ENCODE peak calls at places on chromosome 20, in ten cellular contexts. U, Q, F, Z, B, N, T, H, M and S are unnamed samples.

GRCh38 chr20:64068381-64069208 is 5.6 kb downstream of the TCEA2 start:
- DNase-seq in U (no peak), Q (no peak), F (no peak), Z (no peak), B (no peak), N (no peak), T (no peak), H (no peak), M (no peak), S (no peak)

GRCh38 chr20:1982666-1983065 is 11.2 kb downstream of the PDYN start:
- DNase-seq in U (no peak), Q (no peak), F (no peak), Z (no peak), B (no peak), N (no peak), T (no peak), H (no peak), M (no peak), S (no peak)

GRCh38 chr20:24746351-24746685 is 202.8 kb upstream of the CST7 start:
- DNase-seq in U (no peak), Q (no peak), F (no peak), Z (no peak), B (peak), N (peak), T (peak), H (peak), M (peak), S (peak)

GRCh38 chr20:17925300-17925939 is 43.2 kb downstream of the SNX5 start:
- DNase-seq in U (no peak), Q (peak), F (no peak), Z (no peak), B (no peak), N (peak), T (peak), H (peak), M (no peak), S (no peak)

GRCh38 chr20:59559024-59559817 is 45.1 kb upstream of the PHACTR3 start:
- DNase-seq in U (no peak), Q (no peak), F (no peak), Z (no peak), B (no peak), N (no peak), T (no peak), H (no peak), M (peak), S (no peak)

GRCh38 chr20:9051508-9051907 is 17.4 kb upstream of the PLCB4 start:
- DNase-seq in U (no peak), Q (no peak), F (no peak), Z (no peak), B (peak), N (no peak), T (no peak), H (no peak), M (no peak), S (peak)

GRCh38 chr20:23349338-23350006 is 1.1 kb upstream of the NXT1 start:
- DNase-seq in U (no peak), Q (no peak), F (no peak), Z (no peak), B (no peak), N (peak), T (peak), H (no peak), M (no peak), S (no peak)

GRCh38 chr20:21031666-21032065 is 74.5 kb downstream of the LINC00237 start:
- DNase-seq in U (no peak), Q (no peak), F (no peak), Z (no peak), B (no peak), N (no peak), T (no peak), H (no peak), M (no peak), S (no peak)

GRCh38 chr20:41218466-41218865 is 81.1 kb downstream of the PLCG1 start:
- DNase-seq in U (no peak), Q (no peak), F (no peak), Z (no peak), B (no peak), N (no peak), T (no peak), H (no peak), M (no peak), S (no peak)

GRCh38 chr20:62839261-62839660 is 22.4 kb downstream of the TCFL5 start:
- DNase-seq in U (no peak), Q (no peak), F (no peak), Z (no peak), B (no peak), N (no peak), T (no peak), H (no peak), M (no peak), S (no peak)

GRCh38 chr20:19986419-19986818 is 30.7 kb upstream of the NAA20 start:
- DNase-seq in U (no peak), Q (no peak), F (no peak), Z (no peak), B (peak), N (no peak), T (no peak), H (no peak), M (no peak), S (no peak)

GRCh38 chr20:15799871-15800270 is 773.4 kb downstream of the KIF16B start:
- DNase-seq in U (no peak), Q (no peak), F (no peak), Z (no peak), B (no peak), N (no peak), T (no peak), H (no peak), M (no peak), S (no peak)

GRCh38 chr20:10594286-10594868 is 79.4 kb downstream of the JAG1 start:
- DNase-seq in U (no peak), Q (no peak), F (no peak), Z (no peak), B (no peak), N (no peak), T (no peak), H (no peak), M (no peak), S (no peak)

GRCh38 chr20:14477125-14477524 is 139.7 kb upstream of the FLRT3 start:
- DNase-seq in U (no peak), Q (no peak), F (no peak), Z (no peak), B (peak), N (no peak), T (no peak), H (no peak), M (no peak), S (no peak)

GRCh38 chr20:51313275-51313898 is 229.1 kb downstream of the NFATC2 start:
- DNase-seq in U (no peak), Q (no peak), F (no peak), Z (no peak), B (no peak), N (no peak), T (no peak), H (no peak), M (no peak), S (no peak)

GRCh38 chr20:56417402-56417801 is 5.3 kb downstream of the CASS4 start:
- DNase-seq in U (no peak), Q (no peak), F (no peak), Z (no peak), B (no peak), N (no peak), T (no peak), H (no peak), M (peak), S (no peak)

GRCh38 chr20:56412949-56413348 is 889 bp downstream of the CASS4 start:
- DNase-seq in U (no peak), Q (no peak), F (no peak), Z (no peak), B (no peak), N (no peak), T (no peak), H (no peak), M (no peak), S (no peak)

GRCh38 chr20:56417911-56418310 is 5.9 kb downstream of the CASS4 start:
- DNase-seq in U (no peak), Q (no peak), F (no peak), Z (no peak), B (no peak), N (no peak), T (no peak), H (no peak), M (no peak), S (peak)

GRCh38 chr20:56412473-56412790 is 372 bp downstream of the CASS4 start:
- DNase-seq in U (no peak), Q (no peak), F (no peak), Z (no peak), B (no peak), N (no peak), T (no peak), H (no peak), M (no peak), S (no peak)

DNA sequence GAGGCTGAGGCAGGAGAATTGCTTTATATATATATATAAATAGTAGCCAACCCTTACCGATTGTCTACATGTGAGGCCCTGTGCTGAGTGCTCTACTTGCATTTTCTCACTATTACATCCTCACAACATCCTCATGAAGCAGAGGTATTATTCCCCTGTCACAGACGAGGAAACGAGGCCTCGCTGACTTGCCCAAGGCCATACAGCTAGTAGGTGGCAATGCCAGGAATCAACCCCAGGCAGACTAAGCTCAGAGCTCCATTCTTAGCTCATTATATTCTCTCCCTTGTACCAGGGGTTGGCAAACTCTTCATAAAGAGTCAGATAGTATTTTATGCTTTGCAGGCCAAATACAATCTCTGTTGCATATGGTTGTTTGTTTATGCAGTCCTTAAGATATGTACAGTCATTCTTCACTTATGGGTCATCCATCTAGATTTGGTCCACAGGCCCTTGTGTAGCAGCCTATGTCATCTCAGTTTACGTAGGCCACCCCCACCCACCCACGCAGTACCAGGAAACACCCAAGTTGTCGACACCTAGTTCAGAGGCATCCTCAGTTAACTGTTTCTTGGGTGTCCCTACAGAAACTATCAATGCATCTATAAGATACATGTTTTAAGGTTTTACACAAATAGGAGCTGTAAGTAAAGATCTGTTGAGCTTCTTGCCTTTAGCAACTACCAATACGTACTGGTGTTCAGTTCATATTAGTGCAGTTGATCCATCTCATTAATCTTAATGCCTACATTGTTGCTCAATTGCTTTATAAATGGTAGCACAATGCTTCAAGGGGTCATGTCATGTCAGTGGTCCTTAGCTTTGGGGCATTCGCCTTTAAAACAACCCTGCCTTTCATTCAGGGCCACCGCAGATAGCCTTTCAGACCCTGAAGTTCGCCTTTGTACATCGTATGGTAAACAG is 3.0 kb downstream of the CASS4 start:
- DNase-seq in U (no peak), Q (no peak), F (no peak), Z (no peak), B (no peak), N (no peak), T (no peak), H (no peak), M (no peak), S (no peak)
- TF ChIP-seq POLR2A in U (no peak), Q (no peak), F (no peak), Z (no peak), B (no peak), N (no peak), T (no peak), H (no peak), M (no peak), S (no peak)

GRCh38 chr20:32235331-32236047 is 27.8 kb downstream of the POFUT1 start:
- DNase-seq in U (no peak), Q (no peak), F (no peak), Z (no peak), B (no peak), N (peak), T (peak), H (peak), M (no peak), S (no peak)

GRCh38 chr20:32236819-32237218 is 29.1 kb downstream of the POFUT1 start:
- DNase-seq in U (no peak), Q (no peak), F (no peak), Z (no peak), B (no peak), N (no peak), T (no peak), H (no peak), M (no peak), S (no peak)

GRCh38 chr20:32238483-32239425 is 31.1 kb downstream of the POFUT1 start:
- DNase-seq in U (no peak), Q (no peak), F (no peak), Z (no peak), B (no peak), N (no peak), T (no peak), H (no peak), M (no peak), S (no peak)

GRCh38 chr20:32236048-32236533 is 28.4 kb downstream of the POFUT1 start:
- DNase-seq in U (no peak), Q (no peak), F (no peak), Z (no peak), B (no peak), N (no peak), T (no peak), H (no peak), M (no peak), S (no peak)

GRCh38 chr20:32237419-32237818 is 29.7 kb downstream of the POFUT1 start:
- DNase-seq in U (no peak), Q (no peak), F (no peak), Z (no peak), B (no peak), N (no peak), T (no peak), H (no peak), M (no peak), S (no peak)
- TF ChIP-seq POLR2A in U (no peak), Q (no peak), F (no peak), Z (no peak), B (no peak), N (no peak), T (no peak), H (no peak), M (no peak), S (no peak)

GRCh38 chr20:44958276-44958675 is 1.9 kb downstream of the TOMM34 start:
- DNase-seq in U (no peak), Q (no peak), F (no peak), Z (no peak), B (no peak), N (no peak), T (no peak), H (no peak), M (no peak), S (no peak)

GRCh38 chr20:44961024-44961866 is 1.0 kb upstream of the TOMM34 start:
- DNase-seq in U (no peak), Q (no peak), F (no peak), Z (no peak), B (no peak), N (no peak), T (no peak), H (no peak), M (no peak), S (no peak)

GRCh38 chr20:44961868-44962267 is 1.7 kb upstream of the TOMM34 start:
- DNase-seq in U (no peak), Q (no peak), F (no peak), Z (no peak), B (no peak), N (no peak), T (no peak), H (no peak), M (no peak), S (no peak)

GRCh38 chr20:44959082-44959895 is 908 bp downstream of the TOMM34 start:
- DNase-seq in U (no peak), Q (peak), F (no peak), Z (no peak), B (peak), N (peak), T (peak), H (no peak), M (no peak), S (no peak)

DNA sequence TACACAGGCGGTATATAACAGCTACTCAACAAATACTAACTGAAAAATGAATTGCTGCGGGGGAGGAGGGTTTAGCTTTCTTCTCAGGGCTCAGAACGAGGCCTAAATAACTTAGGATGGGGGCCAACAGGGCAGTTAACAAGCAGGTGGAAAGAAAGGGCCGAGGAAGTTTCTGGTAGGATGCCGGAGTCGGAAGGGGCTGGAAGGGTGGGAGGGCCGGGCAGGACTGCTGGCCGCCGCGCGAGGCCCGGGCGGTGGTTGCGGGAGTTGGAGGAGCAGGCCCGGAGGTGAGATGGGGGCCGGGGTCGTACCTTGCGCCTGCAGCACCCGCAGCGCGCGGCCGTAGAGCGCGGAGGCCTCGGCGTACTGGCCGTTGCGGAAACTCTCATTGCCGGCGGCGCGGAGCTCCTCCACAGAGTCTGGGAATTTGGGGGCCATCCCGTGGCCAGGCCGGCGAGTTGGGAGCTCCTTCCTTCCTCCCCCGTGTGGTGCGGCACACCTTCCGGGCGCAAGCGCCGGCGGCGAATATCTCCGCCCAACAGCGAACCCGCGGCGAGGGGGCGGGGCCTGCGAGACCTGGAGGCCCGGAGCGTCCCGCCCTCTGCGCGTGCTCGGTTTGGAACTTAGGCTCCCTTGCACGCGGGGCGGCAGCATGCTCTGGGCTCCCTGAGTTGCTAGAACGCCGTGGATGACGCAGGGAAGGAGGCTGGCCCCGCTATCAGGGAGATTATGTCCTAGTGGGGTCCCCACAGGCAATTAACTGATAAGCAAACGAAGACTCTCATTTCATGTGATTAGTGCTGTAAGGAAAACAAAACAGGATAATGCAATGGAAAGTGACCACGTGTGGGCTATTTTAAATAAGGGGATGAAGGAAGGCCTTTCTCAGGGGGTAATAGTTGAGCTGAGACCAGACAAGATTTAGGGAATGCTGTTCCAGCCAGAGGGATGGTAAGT is at the start of gene TOMM34:
- DNase-seq in U (peak), Q (peak), F (peak), Z (peak), B (peak), N (peak), T (peak), H (peak), M (peak), S (peak)
- TF ChIP-seq POLR2A in U (peak), Q (peak), F (peak), Z (peak), B (peak), N (peak), T (peak), H (peak), M (no peak), S (peak)

DNA sequence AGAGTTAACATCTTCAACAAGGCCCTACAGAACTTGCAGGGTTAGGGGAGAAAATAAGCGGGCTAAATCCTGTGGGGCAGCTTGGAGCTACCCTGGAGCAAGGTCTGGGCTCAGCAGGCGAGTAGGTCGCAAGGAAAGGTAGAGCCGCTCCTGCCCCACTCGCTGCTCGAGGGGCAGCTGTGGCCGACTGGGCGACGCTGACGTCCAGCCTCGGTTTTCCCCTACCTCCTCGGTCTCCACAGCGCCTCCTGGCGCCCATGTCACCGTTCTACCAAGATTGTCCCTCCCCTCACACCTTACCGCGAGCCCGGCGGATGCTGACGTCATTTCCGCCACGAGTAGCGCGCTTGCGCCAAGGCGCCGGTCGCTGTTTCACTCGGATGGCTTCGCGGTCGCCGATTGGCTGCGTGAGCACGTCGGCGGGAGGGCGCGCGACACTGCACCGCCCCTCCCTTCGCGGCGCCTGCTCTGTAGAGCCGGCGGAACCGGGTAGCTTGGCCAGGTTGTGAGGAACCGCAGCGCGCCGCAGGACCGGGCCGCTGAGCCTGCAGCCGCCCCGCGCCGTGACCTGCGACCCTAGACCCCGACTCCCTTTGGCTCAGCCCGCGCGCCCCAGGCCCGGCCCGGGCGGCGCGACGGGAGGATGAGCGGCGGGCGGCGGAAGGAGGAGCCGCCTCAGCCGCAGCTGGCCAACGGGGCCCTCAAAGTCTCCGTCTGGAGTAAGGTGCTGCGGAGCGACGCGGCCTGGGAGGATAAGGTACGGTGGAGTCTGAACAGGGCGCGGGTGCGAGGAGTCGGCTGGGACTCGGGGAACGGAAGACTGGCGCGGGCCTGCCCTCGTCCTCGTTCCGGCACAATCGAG is at the start of gene RAB5IF:
- DNase-seq in U (peak), Q (peak), F (peak), Z (peak), B (peak), N (peak), T (peak), H (peak), M (peak), S (peak)
- TF ChIP-seq POLR2A in U (peak), Q (peak), F (peak), Z (peak), B (peak), N (peak), T (peak), H (peak), M (no peak), S (peak)